ENCODE peak calls at places on chromosomes 3 and 15, in ten cellular contexts. X, D, M, K, S, Y, R, T, I and E are unnamed samples.

GRCh38 chr3:175266993-175267960 is 408.1 kb downstream of the NAALADL2 start:
- DNase-seq in D (peak), T (no peak), S (no peak), Y (peak), X (no peak), K (no peak), M (no peak), R (peak), I (peak), E (peak)

GRCh38 chr15:29538110-29538509 is 268.5 kb upstream of the NSMCE3 start:
- DNase-seq in D (no peak), I (no peak), S (no peak), T (no peak), M (no peak), K (no peak), Y (no peak), R (peak), X (no peak), E (no peak)

GRCh38 chr3:10867384-10867783 is 51.4 kb downstream of the SLC6A11 start:
- DNase-seq in D (peak), K (no peak), Y (peak), X (no peak), S (no peak), T (no peak), I (peak), M (peak), R (peak), E (no peak)

GRCh38 chr3:127718916-127719290 is 46.2 kb downstream of the ABTB1 start:
- DNase-seq in R (peak), T (no peak), K (no peak), I (no peak), D (no peak), S (no peak), M (no peak), Y (no peak), X (no peak), E (no peak)

GRCh38 chr3:55272031-55272645 is 215.0 kb downstream of the WNT5A start:
- DNase-seq in M (no peak), R (no peak), X (no peak), Y (no peak), T (no peak), K (no peak), S (no peak), I (peak), D (no peak), E (no peak)

GRCh38 chr3:75042941-75043340 is 428.5 kb upstream of the CNTN3 start:
- DNase-seq in D (no peak), T (no peak), R (no peak), S (no peak), I (no peak), K (no peak), M (no peak), Y (no peak), X (no peak), E (no peak)

GRCh38 chr3:72523409-72524172 is 324.7 kb downstream of the SHQ1 start:
- DNase-seq in K (peak), X (no peak), S (peak), Y (no peak), M (no peak), D (no peak), T (no peak), R (no peak), I (no peak), E (no peak)

GRCh38 chr3:134373942-134374790 is at the start of gene AMOTL2:
- DNase-seq in S (no peak), I (peak), D (peak), K (peak), Y (peak), X (peak), R (peak), M (peak), T (peak), E (peak)

GRCh38 chr3:48426944-48427629 is 2.8 kb downstream of the PLXNB1 start:
- DNase-seq in K (no peak), R (no peak), M (no peak), X (no peak), Y (peak), I (peak), S (no peak), D (no peak), T (no peak), E (no peak)

GRCh38 chr15:51128701-51129100 is 34.0 kb upstream of the TNFAIP8L3 start:
- DNase-seq in X (no peak), I (peak), R (peak), K (no peak), D (peak), S (no peak), T (no peak), M (no peak), Y (peak), E (no peak)

GRCh38 chr15:76501726-76502125 is 165.2 kb downstream of the ISL2 start:
- DNase-seq in I (peak), X (no peak), T (no peak), M (no peak), S (no peak), Y (peak), D (peak), K (no peak), R (peak), E (no peak)

GRCh38 chr15:32849769-32850668 is 132.2 kb downstream of the GREM1 start:
- DNase-seq in R (peak), K (no peak), D (peak), M (no peak), I (peak), S (no peak), Y (peak), T (no peak), X (peak), E (no peak)

GRCh38 chr3:4503050-4503449 is 9.9 kb downstream of the ITPR1 start:
- DNase-seq in I (no peak), T (no peak), R (no peak), S (peak), M (no peak), D (no peak), K (no peak), X (no peak), Y (no peak), E (no peak)

GRCh38 chr3:51539291-51539891 is 872 bp downstream of the RAD54L2 start:
- DNase-seq in R (peak), X (peak), T (peak), I (peak), D (peak), M (peak), K (peak), S (peak), Y (peak), E (no peak)

GRCh38 chr3:14489641-14490040 is 50.5 kb downstream of the GRIP2 start:
- DNase-seq in T (no peak), I (no peak), Y (no peak), M (no peak), R (no peak), D (no peak), X (no peak), S (no peak), K (no peak), E (no peak)
- TF ChIP-seq CTCF in T (no peak), I (no peak), Y (no peak), M (no peak), R (no peak), D (no peak), X (no peak), S (no peak), K (no peak), E (no peak)

GRCh38 chr3:42633544-42633943 is 20.0 kb upstream of the ZBTB47 start:
- DNase-seq in K (no peak), I (no peak), M (no peak), S (no peak), D (peak), T (no peak), R (no peak), X (no peak), Y (no peak), E (no peak)

GRCh38 chr3:42638339-42638842 is 15.1 kb upstream of the ZBTB47 start:
- DNase-seq in Y (no peak), R (no peak), T (no peak), I (no peak), S (peak), D (no peak), X (no peak), M (no peak), K (no peak), E (no peak)

GRCh38 chr3:42637001-42637400 is 16.5 kb upstream of the ZBTB47 start:
- DNase-seq in Y (no peak), I (no peak), X (no peak), M (no peak), T (no peak), D (no peak), R (no peak), S (no peak), K (no peak), E (no peak)

GRCh38 chr3:42632146-42632545 is 21.4 kb upstream of the ZBTB47 start:
- DNase-seq in T (no peak), K (no peak), M (no peak), I (peak), S (no peak), D (peak), R (no peak), Y (peak), X (no peak), E (no peak)

GRCh38 chr3:42635111-42635510 is 18.4 kb upstream of the ZBTB47 start:
- DNase-seq in R (peak), S (peak), I (no peak), D (peak), X (no peak), K (no peak), M (no peak), T (no peak), Y (peak), E (no peak)
- TF ChIP-seq CTCF in R (no peak), S (no peak), I (no peak), D (no peak), X (no peak), K (no peak), M (no peak), T (no peak), Y (peak), E (no peak)

GRCh38 chr3:126568776-126569342 is 10.1 kb upstream of the C3orf22 start:
- DNase-seq in I (no peak), Y (no peak), X (no peak), T (no peak), S (no peak), K (no peak), D (no peak), R (no peak), M (no peak), E (no peak)

GRCh38 chr3:126570103-126570541 is 11.4 kb upstream of the C3orf22 start:
- DNase-seq in X (no peak), S (no peak), Y (no peak), R (no peak), M (no peak), I (no peak), K (peak), T (no peak), D (no peak), E (no peak)

GRCh38 chr3:126569390-126569975 is 10.8 kb upstream of the C3orf22 start:
- DNase-seq in D (no peak), X (no peak), I (no peak), K (no peak), Y (no peak), T (no peak), R (no peak), S (no peak), M (no peak), E (no peak)

GRCh38 chr3:126571078-126571477 is 12.3 kb upstream of the C3orf22 start:
- DNase-seq in Y (no peak), M (no peak), I (no peak), K (no peak), D (no peak), R (no peak), X (no peak), S (no peak), T (no peak), E (no peak)

GRCh38 chr3:126567696-126568438 is 9.1 kb upstream of the C3orf22 start:
- DNase-seq in K (peak), D (no peak), R (no peak), X (peak), T (peak), S (no peak), I (no peak), Y (no peak), M (no peak), E (no peak)
- TF ChIP-seq CTCF in K (no peak), D (no peak), R (no peak), X (no peak), T (no peak), S (no peak), I (peak), Y (no peak), M (no peak), E (no peak)

GRCh38 chr15:45393851-45394250 is 15.5 kb upstream of the GATM start:
- DNase-seq in S (peak), I (no peak), K (no peak), T (peak), X (no peak), M (no peak), Y (peak), R (no peak), D (no peak), E (no peak)
- TF ChIP-seq CTCF in S (peak), I (peak), K (no peak), T (no peak), X (peak), M (no peak), Y (peak), R (peak), D (peak), E (peak)

GRCh38 chr3:157823050-157823449 is 283.2 kb downstream of the SHOX2 start:
- DNase-seq in I (no peak), M (no peak), Y (no peak), X (no peak), T (no peak), D (no peak), R (no peak), K (no peak), S (no peak), E (no peak)
- TF ChIP-seq CTCF in I (no peak), M (no peak), Y (no peak), X (no peak), T (no peak), D (no peak), R (no peak), K (no peak), S (no peak), E (no peak)

GRCh38 chr3:172782235-172782634 is 31.7 kb downstream of the ECT2 start:
- DNase-seq in M (no peak), I (no peak), D (no peak), R (no peak), Y (no peak), S (no peak), K (no peak), X (no peak), T (no peak), E (no peak)
- TF ChIP-seq CTCF in M (no peak), I (no peak), D (no peak), R (no peak), Y (no peak), S (no peak), K (no peak), X (no peak), T (no peak), E (no peak)